ENCODE peak calls at places on chromosomes 11 and 22, in four cellular contexts. U is sigmoid colon, K is thoracic aorta, D is ascending aorta. E is an unnamed sample.

GRCh38 chr22:39959640-39960447 is at the start of gene TMA7B:
- DNase-seq in U (no peak), K (no peak), D (no peak), E (peak; percentile 42)

GRCh38 chr11:65911682-65912568 is 6.9 kb downstream of the C11orf68 start:
- DNase-seq in U (peak; percentile 85), K (no peak), D (peak; percentile 90), E (peak; percentile 31)

GRCh38 chr11:45921561-45922424 is 663 bp upstream of the LARGE2 start:
- DNase-seq in U (peak; percentile 63), K (no peak), D (no peak), E (peak; percentile 68)

GRCh38 chr11:129720994-129721393 is 94.7 kb upstream of the TMEM45B start:
- DNase-seq in U (no peak), K (no peak), D (no peak), E (no peak)

GRCh38 chr11:1225386-1226225 is 2.7 kb downstream of the MUC5B start:
- DNase-seq in U (peak; percentile 44), K (no peak), D (peak; percentile 18), E (no peak)

GRCh38 chr22:44463151-44463550 is 34.9 kb downstream of the RTL6 start:
- DNase-seq in U (no peak), K (no peak), D (no peak), E (no peak)

GRCh38 chr11:22432331-22433065 is 94.3 kb downstream of the SLC17A6 start:
- DNase-seq in U (no peak), K (no peak), D (no peak), E (peak; percentile 40)

GRCh38 chr11:110128161-110128560 is 35.0 kb downstream of the ZC3H12C start:
- DNase-seq in U (no peak), K (no peak), D (no peak), E (peak; percentile 3)

GRCh38 chr11:11531127-11531526 is 90.7 kb downstream of the GALNT18 start:
- DNase-seq in U (no peak), K (no peak), D (no peak), E (no peak)

GRCh38 chr22:46064966-46065666 is 85.2 kb upstream of the PPARA start:
- DNase-seq in U (peak; percentile 69), K (no peak), D (peak; percentile 58), E (no peak)

GRCh38 chr11:63523151-63523550 is 13.5 kb upstream of the PLAAT4 start:
- DNase-seq in U (no peak), K (no peak), D (no peak), E (no peak)

GRCh38 chr11:59532620-59533019 is 21.3 kb downstream of the OR4D9 start:
- DNase-seq in U (no peak), K (no peak), D (no peak), E (no peak)

GRCh38 chr11:57321388-57321995 is 3.3 kb downstream of the TNKS1BP1 start:
- DNase-seq in U (peak; percentile 69), K (no peak), D (no peak), E (no peak)

GRCh38 chr11:9600651-9601040 is 27.2 kb downstream of the WEE1 start:
- DNase-seq in U (no peak), K (no peak), D (no peak), E (no peak)

GRCh38 chr11:2673871-2674471 is 25.8 kb downstream of the KCNQ1OT1 start:
- DNase-seq in U (peak; percentile 62), K (no peak), D (peak; percentile 30), E (no peak)

GRCh38 chr11:8103909-8104308 is 22.9 kb downstream of the TUB start:
- DNase-seq in U (no peak), K (no peak), D (no peak), E (no peak)

GRCh38 chr11:96045622-96046456 is 121.9 kb upstream of the MTMR2 start:
- DNase-seq in U (peak; percentile 67), K (peak; percentile 19), D (peak; percentile 86), E (peak; percentile 32)

GRCh38 chr11:134033696-134034491 is 35.0 kb upstream of the JAM3 start:
- DNase-seq in U (peak; percentile 95), K (peak; percentile 64), D (peak; percentile 93), E (peak; percentile 83)

GRCh38 chr11:127059286-127060200 is 59.0 kb upstream of the KIRREL3 start:
- DNase-seq in U (no peak), K (no peak), D (no peak), E (no peak)

GRCh38 chr11:46697303-46697702 is 3.1 kb downstream of the ARHGAP1 start:
- DNase-seq in U (no peak), K (no peak), D (no peak), E (no peak)

GRCh38 chr11:45079943-45080719 is 66.3 kb upstream of the PRDM11 start:
- DNase-seq in U (no peak), K (no peak), D (no peak), E (no peak)

GRCh38 chr11:126072141-126072741 is 9.6 kb upstream of the CDON start:
- DNase-seq in U (no peak), K (no peak), D (no peak), E (no peak)

GRCh38 chr11:129458756-129459535 is 83.3 kb downstream of the BARX2 start:
- DNase-seq in U (no peak), K (no peak), D (no peak), E (peak; percentile 78)

GRCh38 chr11:64650923-64651523 is 60.0 kb downstream of the SLC22A12 start:
- DNase-seq in U (no peak), K (no peak), D (no peak), E (peak; percentile 34)

GRCh38 chr11:119108151-119108856 is 1.2 kb downstream of the C2CD2L start:
- DNase-seq in U (no peak), K (no peak), D (no peak), E (no peak)

GRCh38 chr11:30984442-30984816 is 385.1 kb downstream of the DCDC1 start:
- DNase-seq in U (no peak), K (no peak), D (no peak), E (no peak)

GRCh38 chr22:50581950-50582561 is 593 bp downstream of the CHKB start:
- DNase-seq in U (peak; percentile 77), K (no peak), D (no peak), E (no peak)

GRCh38 chr11:68038718-68039525 is at the start of gene TCIRG1:
- DNase-seq in U (peak; percentile 96), K (no peak), D (peak; percentile 96), E (peak; percentile 61)

DNA sequence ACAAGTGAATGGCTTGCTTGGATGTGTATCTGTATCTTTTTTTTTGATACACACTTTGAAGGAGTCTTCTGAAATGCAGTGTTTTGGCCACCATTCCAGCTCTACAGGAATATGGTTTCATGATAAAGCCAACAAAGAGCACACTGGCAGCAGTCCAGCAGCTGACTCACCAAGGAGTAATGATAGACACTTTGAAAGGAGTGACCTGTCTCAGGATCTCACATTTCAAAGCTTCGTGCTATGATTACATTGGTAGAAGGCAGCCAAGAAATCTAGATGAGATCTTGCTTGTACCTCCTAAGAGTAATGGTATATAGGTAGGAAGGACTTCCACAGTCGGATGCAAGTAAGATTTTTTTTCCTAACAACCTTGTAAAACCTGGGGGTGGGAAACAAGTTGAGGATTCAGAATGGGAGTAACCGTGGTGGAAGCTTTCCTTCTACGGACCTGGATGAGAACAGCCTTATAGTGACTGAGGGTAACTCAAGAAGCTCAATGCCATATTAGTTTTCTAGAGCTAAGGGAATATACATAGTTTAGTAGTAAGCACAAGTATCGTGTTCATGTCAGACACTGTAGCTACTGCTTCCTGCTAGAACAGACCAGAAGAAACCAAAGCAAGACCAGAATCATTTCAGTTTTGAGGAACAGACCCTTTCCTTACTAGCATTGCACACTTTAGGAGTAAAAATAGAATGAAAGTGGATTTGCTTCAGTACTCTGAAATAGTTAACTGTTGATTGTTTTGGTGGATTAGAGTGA is 25.0 kb downstream of the MTMR3 start:
- DNase-seq in U (peak; percentile 73), K (peak; percentile 36), D (peak; percentile 74), E (no peak)
- TF ChIP-seq CTCF in U (no peak), K (no peak), D (no peak), E (no peak)

GRCh38 chr11:117565709-117566108 is 231.3 kb downstream of the DSCAML1 start:
- DNase-seq in U (no peak), K (no peak), D (no peak), E (no peak)
- TF ChIP-seq CTCF in U (no peak), K (no peak), D (no peak), E (no peak)

GRCh38 chr22:35966314-35967045 is 62.1 kb downstream of the RBFOX2 start:
- DNase-seq in U (no peak), K (no peak), D (no peak), E (no peak)
- TF ChIP-seq CTCF in U (no peak), K (no peak), D (no peak), E (no peak)

GRCh38 chr22:21815357-21815756 is 52.1 kb downstream of the MAPK1 start:
- DNase-seq in U (no peak), K (no peak), D (no peak), E (no peak)

GRCh38 chr22:21818487-21819182 is 48.8 kb downstream of the MAPK1 start:
- DNase-seq in U (no peak), K (no peak), D (no peak), E (no peak)

GRCh38 chr22:21815958-21816357 is 51.5 kb downstream of the MAPK1 start:
- DNase-seq in U (no peak), K (no peak), D (no peak), E (no peak)

GRCh38 chr22:21816787-21817496 is 50.5 kb downstream of the MAPK1 start:
- DNase-seq in U (no peak), K (no peak), D (no peak), E (no peak)

GRCh38 chr22:21816472-21816786 is 51.0 kb downstream of the MAPK1 start:
- DNase-seq in U (no peak), K (no peak), D (no peak), E (no peak)
- TF ChIP-seq CTCF in U (no peak), K (no peak), D (no peak), E (no peak)

E was measured in nephron progenitor cell.